ENCODE peak calls at places on chromosomes 2 and 18, in four cellular contexts. I is body of pancreas, U is tibial nerve, G is aorta. V is an unnamed sample.

GRCh38 chr2:75994759-75995158 is 284.0 kb upstream of the GCFC2 start:
- DNase-seq in U (no peak), G (no peak), I (no peak), V (no peak)

GRCh38 chr2:64627860-64628841 is 25.6 kb downstream of the SERTAD2 start:
- DNase-seq in I (no peak), U (no peak), G (no peak), V (no peak)

GRCh38 chr2:178700922-178701342 is 106.3 kb downstream of the TTN start:
- DNase-seq in U (no peak), I (no peak), G (no peak), V (no peak)

GRCh38 chr2:34069604-34070003 is 470.5 kb upstream of the FAM98A start:
- DNase-seq in U (no peak), I (no peak), G (no peak), V (no peak)

GRCh38 chr2:191831410-191831994 is 15.4 kb downstream of the CAVIN2 start:
- DNase-seq in I (no peak), G (no peak), U (no peak), V (no peak)

GRCh38 chr2:226873051-226873620 is 37.3 kb downstream of the RHBDD1 start:
- DNase-seq in G (no peak), I (no peak), U (no peak), V (no peak)

GRCh38 chr2:196808281-196808680 is 874 bp downstream of the C2orf66 start:
- DNase-seq in G (no peak), I (no peak), U (no peak), V (no peak)

GRCh38 chr2:176039375-176039774 is 37.3 kb upstream of the LNPK start:
- DNase-seq in U (no peak), G (no peak), I (no peak), V (no peak)

GRCh38 chr18:55300469-55301195 is 287.4 kb downstream of the TCF4 start:
- DNase-seq in U (no peak), I (no peak), G (no peak), V (no peak)

GRCh38 chr2:200471324-200471848 is 38.5 kb downstream of the KCTD18 start:
- DNase-seq in I (no peak), U (no peak), G (no peak), V (no peak)

GRCh38 chr2:102185347-102185746 is 1.5 kb upstream of the IL1RL2 start:
- DNase-seq in U (no peak), I (no peak), G (no peak), V (no peak)

GRCh38 chr2:38016177-38016576 is 59.8 kb downstream of the CYP1B1 start:
- DNase-seq in I (no peak), U (no peak), G (no peak), V (no peak)

GRCh38 chr2:72896446-72896845 is 9.2 kb downstream of the SPR start:
- DNase-seq in I (no peak), G (no peak), U (no peak), V (no peak)

GRCh38 chr2:33020883-33021282 is 74.1 kb downstream of the LTBP1 start:
- DNase-seq in G (no peak), I (no peak), U (no peak), V (no peak)

GRCh38 chr2:6780765-6781274 is 84.9 kb downstream of the CMPK2 start:
- DNase-seq in U (no peak), I (peak; percentile 53), G (peak; percentile 79), V (peak; percentile 48)

GRCh38 chr18:55251186-55251995 is 292.1 kb upstream of the CCDC68 start:
- DNase-seq in G (no peak), I (no peak), U (no peak), V (no peak)

GRCh38 chr2:43950383-43951008 is 45.3 kb downstream of the LRPPRC start:
- DNase-seq in U (no peak), G (no peak), I (no peak), V (no peak)

GRCh38 chr2:195318440-195319111 is 338.4 kb upstream of the SLC39A10 start:
- DNase-seq in U (no peak), I (peak; percentile 48), G (no peak), V (no peak)

GRCh38 chr2:207805566-207806226 is 36.0 kb upstream of the FZD5 start:
- DNase-seq in G (no peak), U (no peak), I (no peak), V (no peak)

GRCh38 chr2:118202707-118203303 is 114.5 kb downstream of the INSIG2 start:
- DNase-seq in G (no peak), U (no peak), I (peak; percentile 59), V (peak; percentile 36)

GRCh38 chr2:69164379-69164778 is 151.4 kb downstream of the ANTXR1 start:
- DNase-seq in U (no peak), I (no peak), G (no peak), V (no peak)

GRCh38 chr2:168097431-168097830 is 150.0 kb downstream of the STK39 start:
- DNase-seq in G (no peak), I (no peak), U (no peak), V (no peak)

GRCh38 chr2:142880275-142880674 is 2.8 kb downstream of the KYNU start:
- DNase-seq in U (no peak), G (no peak), I (no peak), V (no peak)

GRCh38 chr2:190352668-190353536 is 9.5 kb downstream of the INPP1 start:
- DNase-seq in I (peak; percentile 13), U (no peak), G (no peak), V (no peak)

GRCh38 chr2:38806407-38807071 is 28.5 kb downstream of the GEMIN6 start:
- DNase-seq in I (no peak), U (no peak), G (no peak), V (no peak)

GRCh38 chr2:12180046-12180445 is 433.6 kb downstream of the LPIN1 start:
- DNase-seq in U (no peak), G (no peak), I (no peak), V (no peak)

GRCh38 chr2:9780368-9781130 is 62.7 kb upstream of the TAF1B start:
- DNase-seq in G (peak; percentile 33), I (no peak), U (no peak), V (no peak)

GRCh38 chr2:2717406-2717805 is 386.3 kb upstream of the MYT1L start:
- DNase-seq in G (no peak), I (no peak), U (no peak), V (no peak)

GRCh38 chr18:57776767-57777166 is 26.3 kb downstream of the ATP8B1 start:
- DNase-seq in U (no peak), I (no peak), G (no peak), V (no peak)

GRCh38 chr2:215784371-215784783 is 229.0 kb downstream of the MREG start:
- DNase-seq in G (no peak), U (no peak), I (no peak), V (no peak)

GRCh38 chr2:54610700-54611099 is 112.8 kb upstream of the EML6 start:
- DNase-seq in G (no peak), U (no peak), I (no peak), V (no peak)

GRCh38 chr2:230929381-230930148 is 4.5 kb upstream of the GPR55 start:
- DNase-seq in G (no peak), I (no peak), U (no peak), V (no peak)

GRCh38 chr18:26103579-26103978 is 13.2 kb upstream of the SS18 start:
- DNase-seq in G (no peak), U (no peak), I (peak; percentile 51), V (peak; percentile 49)

GRCh38 chr18:12589419-12589818 is 68.5 kb downstream of the SPIRE1 start:
- DNase-seq in U (no peak), G (no peak), I (no peak), V (no peak)
- H3K27ac ChIP-seq in U (no peak overlapping the region), G (no peak overlapping the region), I (peak overlapping the region; percentile 56), V (peak overlapping the region; percentile 63)

DNA sequence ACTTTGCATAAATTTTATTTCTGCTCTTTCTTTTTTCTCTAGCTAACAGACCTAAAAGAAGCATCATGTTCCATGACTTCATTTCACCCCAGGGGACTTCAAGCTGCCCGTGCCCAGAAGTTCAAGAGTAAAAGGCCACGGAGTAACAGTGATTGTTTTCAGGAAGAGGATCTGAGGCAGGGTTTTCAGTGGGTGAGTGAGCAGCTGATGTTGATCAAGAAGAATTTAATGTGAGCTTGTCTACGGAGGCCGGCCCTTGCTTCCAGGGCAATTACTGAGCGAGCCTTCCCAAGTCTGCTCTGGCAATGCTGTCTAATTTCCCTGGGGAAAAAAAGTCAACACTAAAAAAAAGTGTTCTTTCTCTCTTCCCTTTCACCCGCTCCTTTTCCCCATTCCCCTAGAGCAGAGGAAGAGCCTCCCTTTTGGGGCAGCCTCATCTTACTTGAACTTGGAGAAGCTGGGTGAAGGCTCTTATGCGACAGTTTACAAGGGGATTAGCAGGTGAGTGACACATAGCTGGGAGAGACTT is 1.2 kb downstream of the CDK15 start:
- DNase-seq in I (peak; percentile 16), U (peak; percentile 57), G (peak; percentile 51), V (no peak)
- H3K27ac ChIP-seq in I (no peak overlapping the region), U (no peak overlapping the region), G (peak overlapping the region; percentile 73), V (no peak overlapping the region)

DNA sequence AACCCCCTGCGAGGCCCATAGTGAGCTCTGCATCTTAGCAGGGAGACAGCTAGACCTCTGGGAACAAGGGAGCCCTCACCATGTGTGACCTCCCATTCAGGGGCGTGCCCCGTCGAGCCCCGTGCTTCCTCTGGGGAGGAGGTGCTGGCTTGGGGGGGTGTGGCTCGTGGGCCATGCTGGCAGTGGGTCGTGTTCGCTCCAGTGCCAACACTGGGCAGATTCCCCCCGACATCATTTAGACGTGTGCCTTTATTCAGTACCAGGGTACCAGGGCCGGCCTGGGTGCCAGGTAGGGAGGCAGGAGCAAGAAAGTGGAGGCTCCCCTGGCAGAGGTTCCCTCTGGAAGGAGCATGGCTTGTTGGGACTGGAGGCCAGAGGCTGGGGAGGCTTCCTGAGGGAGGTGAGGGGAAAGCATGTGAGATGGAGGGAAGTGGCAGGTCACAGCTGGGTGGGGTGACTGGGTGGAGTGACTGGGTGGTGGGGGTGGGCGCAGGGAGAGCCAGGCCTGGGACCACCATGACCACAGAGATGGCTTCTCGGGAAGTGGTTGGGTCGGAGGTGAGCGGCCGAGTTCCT is 15.2 kb downstream of the GPC1 start:
- DNase-seq in I (no peak), U (no peak), G (peak; percentile 47), V (no peak)
- H3K27ac ChIP-seq in I (no peak overlapping the region), U (no peak overlapping the region), G (no peak overlapping the region), V (no peak overlapping the region)

GRCh38 chr18:7846315-7846714 is 279.2 kb downstream of the PTPRM start:
- DNase-seq in U (no peak), G (no peak), I (no peak), V (no peak)

GRCh38 chr18:7844017-7844416 is 276.9 kb downstream of the PTPRM start:
- DNase-seq in I (no peak), G (no peak), U (no peak), V (no peak)

GRCh38 chr18:7847357-7847756 is 280.2 kb downstream of the PTPRM start:
- DNase-seq in I (no peak), U (no peak), G (no peak), V (no peak)

GRCh38 chr18:7847988-7848387 is 280.9 kb downstream of the PTPRM start:
- DNase-seq in U (no peak), G (no peak), I (no peak), V (no peak)

GRCh38 chr18:7844418-7844817 is 277.3 kb downstream of the PTPRM start:
- DNase-seq in I (no peak), G (no peak), U (no peak), V (no peak)
- H3K27ac ChIP-seq in I (no peak overlapping the region), G (no peak overlapping the region), U (no peak overlapping the region), V (no peak overlapping the region)

GRCh38 chr2:239269959-239270358 is 130.9 kb downstream of the HDAC4 start:
- DNase-seq in G (no peak), U (no peak), I (no peak), V (no peak)
- H3K27ac ChIP-seq in G (no peak overlapping the region), U (no peak overlapping the region), I (no peak overlapping the region), V (no peak overlapping the region)

V was measured in lung.